ENCODE peak calls at places on chromosome 17, in ten cellular contexts. G is effector memory CD4-positive, alpha-beta T cell; M is heart right ventricle; H is MV-4-11; Z is NCI-H1105 treated with DMSO at 0.1 percent for 48 hours; R is HEK293T; Q is AG10803; B is WTC11; F is stimulated activated CD4-positive, alpha-beta T cell treated with anti-CD3 and anti-CD28 coated beads, Interleukin-15, amount 100 ng/mL, for 1 hour; X is activated CD8-positive, alpha-beta memory T cell treated with anti-CD3 and anti-CD28 coated beads, Interleukin-2, amount 50 U/mL, for 4 hours. K is an unnamed sample.

GRCh38 chr17:33121756-33122155 is 130.1 kb downstream of the SPACA3 start:
- DNase-seq in G (no peak), M (no peak), H (no peak), Z (no peak), R (no peak), Q (no peak), B (no peak), F (no peak), X (no peak), K (no peak)

GRCh38 chr17:21096874-21097273 is 29.9 kb upstream of the DHRS7B start:
- DNase-seq in G (no peak), M (no peak), H (no peak), Z (no peak), R (no peak), Q (no peak), B (no peak), F (no peak), X (no peak), K (no peak)

GRCh38 chr17:47218896-47219430 is 9.8 kb downstream of the MYL4 start:
- DNase-seq in G (no peak), M (peak), H (peak), Z (no peak), R (no peak), Q (no peak), B (no peak), F (no peak), X (no peak), K (no peak)

GRCh38 chr17:31830971-31831755 is 27.9 kb downstream of the COPRS start:
- DNase-seq in G (no peak), M (no peak), H (peak), Z (no peak), R (no peak), Q (peak), B (no peak), F (no peak), X (no peak), K (no peak)

GRCh38 chr17:35242158-35242804 is 591 bp upstream of the SLFN5 start:
- DNase-seq in G (peak), M (peak), H (peak), Z (peak), R (peak), Q (peak), B (peak), F (peak), X (peak), K (peak)

GRCh38 chr17:37610971-37611370 is 1.8 kb upstream of the SYNRG start:
- DNase-seq in G (no peak), M (no peak), H (no peak), Z (no peak), R (no peak), Q (peak), B (no peak), F (no peak), X (no peak), K (no peak)

GRCh38 chr17:4182043-4182442 is 39.0 kb downstream of the CYB5D2 start:
- DNase-seq in G (no peak), M (no peak), H (no peak), Z (no peak), R (no peak), Q (no peak), B (no peak), F (no peak), X (no peak), K (no peak)

GRCh38 chr17:78146471-78146869 is 285 bp downstream of the C17orf99 start:
- DNase-seq in G (no peak), M (no peak), H (no peak), Z (no peak), R (no peak), Q (no peak), B (no peak), F (no peak), X (no peak), K (no peak)

GRCh38 chr17:59485018-59485417 is 80.4 kb upstream of the DHX40 start:
- DNase-seq in G (no peak), M (no peak), H (no peak), Z (no peak), R (no peak), Q (no peak), B (no peak), F (no peak), X (no peak), K (no peak)